ENCODE peak calls at places on chromosomes 11 and 22, in seven cellular contexts. One of them, this sample, is unnamed.

GRCh38 chr11:28878025-28878424 is 769.8 kb downstream of the METTL15 start:
- DNase-seq in GM12892: no peak
- DNase-seq in ovary: no peak
- DNase-seq in endothelial cell of umbilical vein: no peak
- DNase-seq in Peyer's patch: no peak
- DNase-seq in heart left ventricle: no peak
- DNase-seq in breast epithelium: no peak
- DNase-seq in this sample: no peak

GRCh38 chr11:109940816-109941215 is 152.4 kb upstream of the ZC3H12C start:
- DNase-seq in heart left ventricle: no peak
- DNase-seq in ovary: no peak
- DNase-seq in GM12892: no peak
- DNase-seq in Peyer's patch: no peak
- DNase-seq in endothelial cell of umbilical vein: peak; percentile 11
- DNase-seq in breast epithelium: no peak
- DNase-seq in this sample: no peak

GRCh38 chr22:36160499-36160942 is at the start of gene APOL3:
- DNase-seq in breast epithelium: peak; percentile 61
- DNase-seq in heart left ventricle: peak; percentile 90
- DNase-seq in ovary: peak; percentile 67
- DNase-seq in Peyer's patch: peak; percentile 81
- DNase-seq in endothelial cell of umbilical vein: peak; percentile 85
- DNase-seq in GM12892: no peak
- DNase-seq in this sample: peak; percentile 70

GRCh38 chr11:133964946-133965632 is 8.3 kb upstream of the IGSF9B start:
- DNase-seq in breast epithelium: peak; percentile 62
- DNase-seq in Peyer's patch: no peak
- DNase-seq in endothelial cell of umbilical vein: no peak
- DNase-seq in heart left ventricle: no peak
- DNase-seq in ovary: no peak
- DNase-seq in GM12892: no peak
- DNase-seq in this sample: no peak

GRCh38 chr11:67504950-67505561 is at the start of gene PITPNM1:
- DNase-seq in breast epithelium: peak; percentile 53
- DNase-seq in ovary: peak; percentile 79
- DNase-seq in endothelial cell of umbilical vein: no peak
- DNase-seq in heart left ventricle: peak; percentile 87
- DNase-seq in Peyer's patch: peak; percentile 88
- DNase-seq in GM12892: peak; percentile 90
- DNase-seq in this sample: peak; percentile 42

GRCh38 chr22:22902247-22902962 is 14.8 kb downstream of the IGLL5 start:
- DNase-seq in breast epithelium: no peak
- DNase-seq in heart left ventricle: no peak
- DNase-seq in GM12892: no peak
- DNase-seq in endothelial cell of umbilical vein: no peak
- DNase-seq in ovary: no peak
- DNase-seq in Peyer's patch: no peak
- DNase-seq in this sample: no peak

GRCh38 chr11:69657456-69657910 is 16.5 kb downstream of the CCND1 start:
- DNase-seq in ovary: no peak
- DNase-seq in breast epithelium: no peak
- DNase-seq in GM12892: no peak
- DNase-seq in heart left ventricle: no peak
- DNase-seq in Peyer's patch: no peak
- DNase-seq in endothelial cell of umbilical vein: no peak
- DNase-seq in this sample: no peak

GRCh38 chr11:20448838-20449237 is 61.3 kb downstream of the PRMT3 start:
- DNase-seq in breast epithelium: no peak
- DNase-seq in GM12892: no peak
- DNase-seq in ovary: no peak
- DNase-seq in Peyer's patch: no peak
- DNase-seq in endothelial cell of umbilical vein: no peak
- DNase-seq in heart left ventricle: no peak
- DNase-seq in this sample: no peak

GRCh38 chr22:41612626-41613025 is 8.2 kb downstream of the DESI1 start:
- DNase-seq in endothelial cell of umbilical vein: no peak
- DNase-seq in Peyer's patch: no peak
- DNase-seq in GM12892: no peak
- DNase-seq in heart left ventricle: no peak
- DNase-seq in breast epithelium: no peak
- DNase-seq in ovary: no peak
- DNase-seq in this sample: no peak

GRCh38 chr22:46514592-46515207 is 22.7 kb downstream of the CELSR1 start:
- DNase-seq in heart left ventricle: no peak
- DNase-seq in GM12892: no peak
- DNase-seq in breast epithelium: no peak
- DNase-seq in Peyer's patch: no peak
- DNase-seq in endothelial cell of umbilical vein: no peak
- DNase-seq in ovary: no peak
- DNase-seq in this sample: no peak

GRCh38 chr11:2880646-2881045 is 4.9 kb downstream of the CDKN1C start:
- DNase-seq in GM12892: no peak
- DNase-seq in endothelial cell of umbilical vein: no peak
- DNase-seq in heart left ventricle: no peak
- DNase-seq in Peyer's patch: no peak
- DNase-seq in ovary: no peak
- DNase-seq in breast epithelium: no peak
- DNase-seq in this sample: no peak

GRCh38 chr11:6655020-6655789 is 404 bp downstream of the DCHS1 start:
- DNase-seq in breast epithelium: no peak
- DNase-seq in Peyer's patch: no peak
- DNase-seq in heart left ventricle: peak; percentile 52
- DNase-seq in GM12892: no peak
- DNase-seq in ovary: peak; percentile 66
- DNase-seq in endothelial cell of umbilical vein: peak; percentile 33
- DNase-seq in this sample: no peak

GRCh38 chr11:107215006-107215405 is 196.7 kb upstream of the GUCY1A2 start:
- DNase-seq in breast epithelium: no peak
- DNase-seq in heart left ventricle: no peak
- DNase-seq in GM12892: no peak
- DNase-seq in endothelial cell of umbilical vein: no peak
- DNase-seq in ovary: no peak
- DNase-seq in Peyer's patch: no peak
- DNase-seq in this sample: no peak

GRCh38 chr11:44110231-44110679 is 14.8 kb downstream of the EXT2 start:
- DNase-seq in endothelial cell of umbilical vein: peak; percentile 74
- DNase-seq in ovary: peak; percentile 39
- DNase-seq in heart left ventricle: peak; percentile 77
- DNase-seq in GM12892: peak; percentile 29
- DNase-seq in Peyer's patch: peak; percentile 41
- DNase-seq in breast epithelium: peak; percentile 26
- DNase-seq in this sample: peak; percentile 70

GRCh38 chr11:44797886-44798683 is 71.3 kb downstream of the TSPAN18 start:
- DNase-seq in heart left ventricle: no peak
- DNase-seq in endothelial cell of umbilical vein: no peak
- DNase-seq in Peyer's patch: no peak
- DNase-seq in breast epithelium: no peak
- DNase-seq in ovary: no peak
- DNase-seq in GM12892: no peak
- DNase-seq in this sample: no peak

GRCh38 chr11:97544401-97544800 is 1154.6 kb downstream of the JRKL start:
- DNase-seq in GM12892: no peak
- DNase-seq in ovary: no peak
- DNase-seq in endothelial cell of umbilical vein: no peak
- DNase-seq in Peyer's patch: no peak
- DNase-seq in breast epithelium: no peak
- DNase-seq in heart left ventricle: no peak
- DNase-seq in this sample: no peak

GRCh38 chr11:24635588-24636290 is 138.9 kb downstream of the LUZP2 start:
- DNase-seq in GM12892: no peak
- DNase-seq in heart left ventricle: no peak
- DNase-seq in Peyer's patch: no peak
- DNase-seq in breast epithelium: no peak
- DNase-seq in ovary: no peak
- DNase-seq in endothelial cell of umbilical vein: no peak
- DNase-seq in this sample: no peak

GRCh38 chr11:66325140-66325754 is 8.4 kb upstream of the CD248 start:
- DNase-seq in breast epithelium: no peak
- DNase-seq in endothelial cell of umbilical vein: no peak
- DNase-seq in GM12892: no peak
- DNase-seq in heart left ventricle: no peak
- DNase-seq in Peyer's patch: no peak
- DNase-seq in ovary: no peak
- DNase-seq in this sample: no peak

GRCh38 chr11:66324626-66325025 is 7.8 kb upstream of the CD248 start:
- DNase-seq in GM12892: no peak
- DNase-seq in heart left ventricle: no peak
- DNase-seq in ovary: no peak
- DNase-seq in Peyer's patch: no peak
- DNase-seq in endothelial cell of umbilical vein: no peak
- DNase-seq in breast epithelium: no peak
- DNase-seq in this sample: no peak

GRCh38 chr11:66327171-66328035 is 8.8 kb downstream of the RIN1 start:
- DNase-seq in heart left ventricle: no peak
- DNase-seq in endothelial cell of umbilical vein: no peak
- DNase-seq in ovary: no peak
- DNase-seq in GM12892: no peak
- DNase-seq in breast epithelium: no peak
- DNase-seq in Peyer's patch: no peak
- DNase-seq in this sample: no peak

GRCh38 chr11:66328036-66328306 is 8.3 kb downstream of the RIN1 start:
- DNase-seq in heart left ventricle: no peak
- DNase-seq in breast epithelium: no peak
- DNase-seq in Peyer's patch: no peak
- DNase-seq in endothelial cell of umbilical vein: no peak
- DNase-seq in ovary: no peak
- DNase-seq in GM12892: no peak
- DNase-seq in this sample: no peak

DNA sequence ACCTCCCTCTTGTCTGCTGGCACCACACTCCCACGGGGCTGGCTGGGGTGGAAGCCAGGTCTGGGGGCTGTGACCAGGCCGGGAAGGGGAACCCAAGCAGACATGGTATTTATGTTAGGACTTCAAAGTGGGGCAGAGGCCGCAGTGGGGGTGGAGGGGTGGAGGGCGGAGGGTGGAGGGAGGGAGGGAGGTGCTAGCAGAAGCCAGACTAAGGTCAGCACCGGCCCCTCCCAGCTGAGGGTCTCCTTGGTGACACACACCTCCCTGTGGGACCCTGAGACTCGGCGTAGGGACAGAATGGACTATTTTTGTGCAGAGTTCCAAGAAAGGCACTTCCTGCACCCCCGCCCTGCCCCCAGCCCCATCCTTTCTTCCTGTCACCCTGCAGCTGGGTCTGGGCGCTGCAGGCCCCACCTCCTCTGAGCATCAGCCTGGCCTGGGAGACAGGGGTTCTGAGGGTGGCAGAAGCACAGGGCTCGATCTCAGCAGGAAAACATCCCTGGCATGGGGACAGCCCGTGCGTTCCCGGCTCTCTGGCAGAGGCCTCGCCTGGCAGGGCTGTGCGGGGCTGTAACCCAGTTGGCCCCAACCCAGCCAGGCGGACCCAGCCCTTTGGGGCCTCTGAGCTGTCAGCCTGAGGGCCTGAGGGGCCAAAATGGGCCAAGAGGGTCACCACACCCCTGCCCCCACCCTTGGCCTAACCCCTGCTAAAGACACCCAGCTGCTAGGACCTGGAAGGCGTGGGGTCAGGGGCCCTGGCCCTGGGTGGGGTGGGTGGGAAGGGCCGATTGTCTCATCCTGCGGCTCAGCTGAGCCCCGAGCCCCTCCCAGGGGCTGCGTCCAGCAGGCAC is 9.6 kb upstream of the CD248 start:
- DNase-seq in breast epithelium: no peak
- DNase-seq in GM12892: no peak
- DNase-seq in endothelial cell of umbilical vein: no peak
- DNase-seq in ovary: no peak
- DNase-seq in Peyer's patch: no peak
- DNase-seq in heart left ventricle: peak; percentile 76
- DNase-seq in this sample: no peak
- TF ChIP-seq POLR2A in breast epithelium: no peak
- TF ChIP-seq POLR2A in GM12892: no peak
- TF ChIP-seq POLR2A in endothelial cell of umbilical vein: no peak
- TF ChIP-seq POLR2A in ovary: no peak
- TF ChIP-seq POLR2A in Peyer's patch: no peak
- TF ChIP-seq POLR2A in heart left ventricle: no peak
- TF ChIP-seq POLR2A in this sample: no peak

GRCh38 chr22:30435674-30436126 is 10.1 kb downstream of the MTFP1 start:
- DNase-seq in endothelial cell of umbilical vein: peak; percentile 31
- DNase-seq in heart left ventricle: peak; percentile 37
- DNase-seq in GM12892: no peak
- DNase-seq in Peyer's patch: peak; percentile 80
- DNase-seq in ovary: no peak
- DNase-seq in breast epithelium: peak; percentile 44
- DNase-seq in this sample: peak; percentile 77

GRCh38 chr22:30433773-30434172 is 8.2 kb downstream of the MTFP1 start:
- DNase-seq in ovary: no peak
- DNase-seq in breast epithelium: no peak
- DNase-seq in GM12892: no peak
- DNase-seq in endothelial cell of umbilical vein: no peak
- DNase-seq in Peyer's patch: no peak
- DNase-seq in heart left ventricle: no peak
- DNase-seq in this sample: no peak

GRCh38 chr22:30436196-30436595 is 10.6 kb downstream of the MTFP1 start:
- DNase-seq in heart left ventricle: no peak
- DNase-seq in endothelial cell of umbilical vein: no peak
- DNase-seq in Peyer's patch: no peak
- DNase-seq in GM12892: no peak
- DNase-seq in ovary: no peak
- DNase-seq in breast epithelium: no peak
- DNase-seq in this sample: no peak

GRCh38 chr22:30433227-30433626 is 7.7 kb downstream of the MTFP1 start:
- DNase-seq in heart left ventricle: no peak
- DNase-seq in ovary: no peak
- DNase-seq in GM12892: no peak
- DNase-seq in endothelial cell of umbilical vein: no peak
- DNase-seq in Peyer's patch: no peak
- DNase-seq in breast epithelium: no peak
- DNase-seq in this sample: no peak

GRCh38 chr22:30434775-30435315 is 9.3 kb downstream of the MTFP1 start:
- DNase-seq in breast epithelium: no peak
- DNase-seq in GM12892: no peak
- DNase-seq in heart left ventricle: no peak
- DNase-seq in Peyer's patch: no peak
- DNase-seq in endothelial cell of umbilical vein: no peak
- DNase-seq in ovary: no peak
- DNase-seq in this sample: peak; percentile 18
- TF ChIP-seq POLR2A in breast epithelium: no peak
- TF ChIP-seq POLR2A in GM12892: no peak
- TF ChIP-seq POLR2A in heart left ventricle: no peak
- TF ChIP-seq POLR2A in Peyer's patch: no peak
- TF ChIP-seq POLR2A in endothelial cell of umbilical vein: no peak
- TF ChIP-seq POLR2A in ovary: no peak
- TF ChIP-seq POLR2A in this sample: no peak

GRCh38 chr11:18526521-18527296 is at the start of gene TSG101:
- DNase-seq in heart left ventricle: peak; percentile 94
- DNase-seq in breast epithelium: peak; percentile 88
- DNase-seq in endothelial cell of umbilical vein: peak; percentile 98
- DNase-seq in GM12892: peak; percentile 79
- DNase-seq in ovary: peak; percentile 95
- DNase-seq in Peyer's patch: peak; percentile 95
- DNase-seq in this sample: peak; percentile 95
- TF ChIP-seq POLR2A in heart left ventricle: peak; percentile 7
- TF ChIP-seq POLR2A in breast epithelium: peak; percentile 80
- TF ChIP-seq POLR2A in endothelial cell of umbilical vein: peak; percentile 96
- TF ChIP-seq POLR2A in GM12892: peak; percentile 97
- TF ChIP-seq POLR2A in ovary: peak; percentile 82
- TF ChIP-seq POLR2A in Peyer's patch: peak; percentile 88
- TF ChIP-seq POLR2A in this sample: peak; percentile 98

GRCh38 chr22:39319284-39320170 is at the start of gene RPL3:
- DNase-seq in heart left ventricle: peak; percentile 97
- DNase-seq in Peyer's patch: peak; percentile 97
- DNase-seq in GM12892: peak; percentile 89
- DNase-seq in ovary: peak; percentile 98
- DNase-seq in breast epithelium: peak; percentile 95
- DNase-seq in endothelial cell of umbilical vein: peak; percentile 99
- DNase-seq in this sample: peak; percentile 99
- TF ChIP-seq POLR2A in heart left ventricle: no peak
- TF ChIP-seq POLR2A in Peyer's patch: peak; percentile 96
- TF ChIP-seq POLR2A in GM12892: peak; percentile 100
- TF ChIP-seq POLR2A in ovary: peak; percentile 92
- TF ChIP-seq POLR2A in breast epithelium: peak; percentile 97
- TF ChIP-seq POLR2A in endothelial cell of umbilical vein: peak; percentile 100
- TF ChIP-seq POLR2A in this sample: peak; percentile 99

GRCh38 chr11:77066229-77067023 is at the start of gene CAPN5:
- DNase-seq in endothelial cell of umbilical vein: peak; percentile 95
- DNase-seq in ovary: peak; percentile 96
- DNase-seq in Peyer's patch: peak; percentile 85
- DNase-seq in GM12892: peak; percentile 97
- DNase-seq in heart left ventricle: peak; percentile 94
- DNase-seq in breast epithelium: peak; percentile 80
- DNase-seq in this sample: peak; percentile 89
- TF ChIP-seq POLR2A in endothelial cell of umbilical vein: no peak
- TF ChIP-seq POLR2A in ovary: peak; percentile 95
- TF ChIP-seq POLR2A in Peyer's patch: peak; percentile 96
- TF ChIP-seq POLR2A in GM12892: no peak
- TF ChIP-seq POLR2A in heart left ventricle: peak; percentile 30
- TF ChIP-seq POLR2A in breast epithelium: peak; percentile 81
- TF ChIP-seq POLR2A in this sample: peak; percentile 66